ENCODE peak calls at places on chromosomes 4 and X, in four cellular contexts. L is WERI-Rb-1; E is AG09319; R is activated CD8-positive, alpha-beta T cell treated with anti-CD3 and anti-CD28 coated beads for 36 hours. M is an unnamed sample.

GRCh38 chr4:103718993-103719319 is 829 bp downstream of the TACR3 start:
- DNase-seq in L (no peak), E (no peak), R (no peak), M (no peak)

GRCh38 chr4:18930487-18930886 is 908.9 kb upstream of the LCORL start:
- DNase-seq in L (no peak), E (no peak), R (no peak), M (no peak)

GRCh38 chr4:65917486-65917885 is 247.2 kb upstream of the EPHA5 start:
- DNase-seq in L (no peak), E (no peak), R (no peak), M (no peak)

GRCh38 chr4:167136270-167136669 is 98.0 kb downstream of the SPOCK3 start:
- DNase-seq in L (no peak), E (no peak), R (no peak), M (no peak)

GRCh38 chrX:100731441-100732281 is at the start of gene SYTL4:
- DNase-seq in L (peak), E (no peak), R (no peak), M (peak)

GRCh38 chr4:164357957-164358356 is 396.0 kb upstream of the SMIM31 start:
- DNase-seq in L (no peak), E (no peak), R (no peak), M (no peak)

GRCh38 chr4:8759987-8760386 is 111.7 kb downstream of the HMX1 start:
- DNase-seq in L (no peak), E (no peak), R (no peak), M (no peak)

GRCh38 chr4:7645956-7646355 is 211.2 kb upstream of the PSAPL1 start:
- DNase-seq in L (no peak), E (no peak), R (no peak), M (no peak)

GRCh38 chrX:15524417-15524816 is 23.8 kb downstream of the BMX start:
- DNase-seq in L (no peak), E (no peak), R (no peak), M (no peak)

GRCh38 chrX:26414534-26414933 is 198.6 kb downstream of the MAGEB5 start:
- DNase-seq in L (no peak), E (no peak), R (no peak), M (no peak)

GRCh38 chrX:36869457-36869856 is 138.7 kb upstream of the FAM47C start:
- DNase-seq in L (no peak), E (no peak), R (no peak), M (no peak)

GRCh38 chrX:148947399-148948025 is 447.1 kb downstream of the AFF2 start:
- DNase-seq in L (no peak), E (no peak), R (no peak), M (no peak)
- TF ChIP-seq CTCF in L (peak), E (no peak), R (no peak), M (no peak)

GRCh38 chrX:41457618-41458192 is 10.6 kb downstream of the NYX start:
- DNase-seq in L (peak), E (no peak), R (peak), M (no peak)
- TF ChIP-seq CTCF in L (peak), E (peak), R (peak), M (no peak)

DNA sequence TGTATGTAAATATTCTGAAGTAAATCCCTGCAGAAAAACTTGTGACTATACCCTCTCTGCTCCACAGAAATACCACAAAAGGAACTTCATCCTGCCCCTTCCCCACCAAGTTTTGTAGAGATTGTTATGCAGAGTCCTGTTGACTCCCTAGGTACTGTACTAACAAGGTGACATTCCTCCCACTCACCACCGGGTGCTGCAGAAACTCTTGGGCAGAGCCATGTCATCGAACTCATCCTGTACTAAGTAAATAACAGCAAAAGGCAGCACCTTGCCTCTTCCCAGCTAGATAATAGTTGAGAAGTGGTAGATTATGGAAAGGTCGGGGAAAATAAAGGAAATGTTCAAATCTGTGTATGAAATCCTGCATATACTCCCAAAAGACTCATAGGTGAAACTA is 233.3 kb downstream of the STPG2 start:
- DNase-seq in L (peak), E (no peak), R (peak), M (no peak)
- TF ChIP-seq CTCF in L (peak), E (no peak), R (no peak), M (no peak)

GRCh38 chr4:85825937-85826678 is 351.2 kb downstream of the ARHGAP24 start:
- DNase-seq in L (peak), E (peak), R (no peak), M (no peak)
- TF ChIP-seq CTCF in L (peak), E (peak), R (no peak), M (no peak)

DNA sequence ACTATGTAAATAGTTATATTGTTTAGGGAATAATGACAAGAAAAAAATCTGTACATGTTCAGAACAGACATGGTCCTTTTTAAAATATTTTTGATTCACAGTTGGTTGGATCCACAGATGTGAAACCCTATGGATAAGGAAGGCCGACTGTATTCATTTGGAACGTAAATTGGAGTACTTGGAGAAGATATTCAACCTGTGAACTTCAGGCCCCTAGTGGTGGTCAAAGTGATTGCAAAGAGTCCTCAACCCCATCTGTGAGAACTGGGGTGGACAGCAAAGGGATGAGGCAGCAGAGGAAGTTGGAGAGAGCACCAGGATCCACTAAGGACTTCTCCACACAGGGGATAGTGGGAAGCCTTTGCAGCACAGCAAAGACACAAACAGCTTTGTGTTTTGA is 6.2 kb upstream of the CXCL13 start:
- DNase-seq in L (peak), E (no peak), R (peak), M (no peak)
- TF ChIP-seq CTCF in L (peak), E (peak), R (peak), M (no peak)